ENCODE peak calls at places on chromosomes 12 and 14, in ten cellular contexts. One of them, this sample, is unnamed.

GRCh38 chr14:24058951-24059475 is 7.2 kb downstream of the CARMIL3 start:
- DNase-seq in HFFc6: no peak
- DNase-seq in AG09309: no peak
- DNase-seq in MCF 10A: no peak
- DNase-seq in CD4-positive, alpha-beta T cell: no peak
- DNase-seq in GM12865: no peak
- DNase-seq in choroid plexus epithelial cell: no peak
- DNase-seq in endothelial cell: no peak
- DNase-seq in IMR-90: no peak
- DNase-seq in cardiac muscle cell: peak; percentile 10
- DNase-seq in this sample: peak; percentile 30

GRCh38 chr12:64687816-64688599 is 71.2 kb downstream of the GNS start:
- DNase-seq in HFFc6: no peak
- DNase-seq in AG09309: no peak
- DNase-seq in MCF 10A: no peak
- DNase-seq in CD4-positive, alpha-beta T cell: no peak
- DNase-seq in GM12865: no peak
- DNase-seq in choroid plexus epithelial cell: peak; percentile 66
- DNase-seq in endothelial cell: no peak
- DNase-seq in IMR-90: peak; percentile 58
- DNase-seq in cardiac muscle cell: no peak
- DNase-seq in this sample: no peak

GRCh38 chr12:78622529-78623221 is 241.9 kb upstream of the SYT1 start:
- DNase-seq in HFFc6: no peak
- DNase-seq in AG09309: no peak
- DNase-seq in MCF 10A: no peak
- DNase-seq in CD4-positive, alpha-beta T cell: no peak
- DNase-seq in GM12865: no peak
- DNase-seq in choroid plexus epithelial cell: no peak
- DNase-seq in endothelial cell: no peak
- DNase-seq in IMR-90: no peak
- DNase-seq in cardiac muscle cell: no peak
- DNase-seq in this sample: no peak

GRCh38 chr12:90497923-90498545 is 456.9 kb downstream of the CCER1 start:
- DNase-seq in HFFc6: no peak
- DNase-seq in AG09309: no peak
- DNase-seq in MCF 10A: no peak
- DNase-seq in CD4-positive, alpha-beta T cell: no peak
- DNase-seq in GM12865: no peak
- DNase-seq in choroid plexus epithelial cell: no peak
- DNase-seq in endothelial cell: no peak
- DNase-seq in IMR-90: no peak
- DNase-seq in cardiac muscle cell: no peak
- DNase-seq in this sample: no peak

GRCh38 chr14:75418779-75419768 is 8.7 kb upstream of the JDP2 start:
- DNase-seq in HFFc6: no peak
- DNase-seq in AG09309: no peak
- DNase-seq in MCF 10A: peak; percentile 46
- DNase-seq in CD4-positive, alpha-beta T cell: no peak
- DNase-seq in GM12865: peak; percentile 62
- DNase-seq in choroid plexus epithelial cell: peak; percentile 65
- DNase-seq in endothelial cell: peak; percentile 37
- DNase-seq in IMR-90: no peak
- DNase-seq in cardiac muscle cell: peak; percentile 71
- DNase-seq in this sample: no peak

GRCh38 chr12:23921099-23921846 is 28.2 kb downstream of the SOX5 start:
- DNase-seq in HFFc6: no peak
- DNase-seq in AG09309: no peak
- DNase-seq in MCF 10A: no peak
- DNase-seq in CD4-positive, alpha-beta T cell: no peak
- DNase-seq in GM12865: peak; percentile 32
- DNase-seq in choroid plexus epithelial cell: peak; percentile 9
- DNase-seq in endothelial cell: no peak
- DNase-seq in IMR-90: peak; percentile 5
- DNase-seq in cardiac muscle cell: no peak
- DNase-seq in this sample: no peak

GRCh38 chr12:17134315-17134714 is 528.4 kb upstream of the LMO3 start:
- DNase-seq in HFFc6: no peak
- DNase-seq in AG09309: no peak
- DNase-seq in MCF 10A: no peak
- DNase-seq in CD4-positive, alpha-beta T cell: no peak
- DNase-seq in GM12865: no peak
- DNase-seq in choroid plexus epithelial cell: no peak
- DNase-seq in endothelial cell: no peak
- DNase-seq in IMR-90: no peak
- DNase-seq in cardiac muscle cell: no peak
- DNase-seq in this sample: no peak

GRCh38 chr14:92373336-92373735 is 50.4 kb downstream of the SLC24A4 start:
- DNase-seq in HFFc6: no peak
- DNase-seq in AG09309: no peak
- DNase-seq in MCF 10A: no peak
- DNase-seq in CD4-positive, alpha-beta T cell: no peak
- DNase-seq in GM12865: no peak
- DNase-seq in choroid plexus epithelial cell: peak; percentile 15
- DNase-seq in endothelial cell: no peak
- DNase-seq in IMR-90: no peak
- DNase-seq in cardiac muscle cell: no peak
- DNase-seq in this sample: no peak

GRCh38 chr12:54680374-54680773 is 32.2 kb upstream of the DCD start:
- DNase-seq in HFFc6: peak; percentile 28
- DNase-seq in AG09309: no peak
- DNase-seq in MCF 10A: peak; percentile 51
- DNase-seq in CD4-positive, alpha-beta T cell: no peak
- DNase-seq in GM12865: peak; percentile 51
- DNase-seq in choroid plexus epithelial cell: peak; percentile 37
- DNase-seq in endothelial cell: peak; percentile 58
- DNase-seq in IMR-90: peak; percentile 10
- DNase-seq in cardiac muscle cell: no peak
- DNase-seq in this sample: no peak

GRCh38 chr12:2796187-2796663 is 1.5 kb downstream of the FKBP4 start:
- DNase-seq in HFFc6: no peak
- DNase-seq in AG09309: no peak
- DNase-seq in MCF 10A: peak; percentile 34
- DNase-seq in CD4-positive, alpha-beta T cell: no peak
- DNase-seq in GM12865: no peak
- DNase-seq in choroid plexus epithelial cell: no peak
- DNase-seq in endothelial cell: peak; percentile 8
- DNase-seq in IMR-90: no peak
- DNase-seq in cardiac muscle cell: no peak
- DNase-seq in this sample: no peak
- TF ChIP-seq CTCF in HFFc6: peak; percentile 32
- TF ChIP-seq CTCF in AG09309: no peak
- TF ChIP-seq CTCF in MCF 10A: peak; percentile 11
- TF ChIP-seq CTCF in CD4-positive, alpha-beta T cell: no peak
- TF ChIP-seq CTCF in GM12865: no peak
- TF ChIP-seq CTCF in choroid plexus epithelial cell: peak; percentile 33
- TF ChIP-seq CTCF in endothelial cell: no peak
- TF ChIP-seq CTCF in IMR-90: no peak
- TF ChIP-seq CTCF in cardiac muscle cell: no peak
- TF ChIP-seq CTCF in this sample: no peak

GRCh38 chr14:88234442-88234841 is 88.6 kb downstream of the KCNK10 start:
- DNase-seq in HFFc6: no peak
- DNase-seq in AG09309: no peak
- DNase-seq in MCF 10A: no peak
- DNase-seq in CD4-positive, alpha-beta T cell: no peak
- DNase-seq in GM12865: no peak
- DNase-seq in choroid plexus epithelial cell: no peak
- DNase-seq in endothelial cell: no peak
- DNase-seq in IMR-90: no peak
- DNase-seq in cardiac muscle cell: no peak
- DNase-seq in this sample: no peak

GRCh38 chr14:88232783-88233182 is 90.3 kb downstream of the KCNK10 start:
- DNase-seq in HFFc6: no peak
- DNase-seq in AG09309: no peak
- DNase-seq in MCF 10A: no peak
- DNase-seq in CD4-positive, alpha-beta T cell: no peak
- DNase-seq in GM12865: no peak
- DNase-seq in choroid plexus epithelial cell: no peak
- DNase-seq in endothelial cell: no peak
- DNase-seq in IMR-90: no peak
- DNase-seq in cardiac muscle cell: peak; percentile 8
- DNase-seq in this sample: no peak

GRCh38 chr14:88231626-88232025 is 91.4 kb downstream of the KCNK10 start:
- DNase-seq in HFFc6: no peak
- DNase-seq in AG09309: no peak
- DNase-seq in MCF 10A: no peak
- DNase-seq in CD4-positive, alpha-beta T cell: no peak
- DNase-seq in GM12865: no peak
- DNase-seq in choroid plexus epithelial cell: no peak
- DNase-seq in endothelial cell: no peak
- DNase-seq in IMR-90: no peak
- DNase-seq in cardiac muscle cell: no peak
- DNase-seq in this sample: no peak

GRCh38 chr14:88229428-88229827 is 93.6 kb downstream of the KCNK10 start:
- DNase-seq in HFFc6: no peak
- DNase-seq in AG09309: no peak
- DNase-seq in MCF 10A: no peak
- DNase-seq in CD4-positive, alpha-beta T cell: no peak
- DNase-seq in GM12865: no peak
- DNase-seq in choroid plexus epithelial cell: no peak
- DNase-seq in endothelial cell: no peak
- DNase-seq in IMR-90: no peak
- DNase-seq in cardiac muscle cell: no peak
- DNase-seq in this sample: no peak

GRCh38 chr14:88233915-88234314 is 89.2 kb downstream of the KCNK10 start:
- DNase-seq in HFFc6: no peak
- DNase-seq in AG09309: no peak
- DNase-seq in MCF 10A: peak; percentile 52
- DNase-seq in CD4-positive, alpha-beta T cell: no peak
- DNase-seq in GM12865: peak; percentile 41
- DNase-seq in choroid plexus epithelial cell: peak; percentile 0
- DNase-seq in endothelial cell: peak; percentile 11
- DNase-seq in IMR-90: no peak
- DNase-seq in cardiac muscle cell: peak; percentile 43
- DNase-seq in this sample: no peak
- TF ChIP-seq CTCF in HFFc6: peak; percentile 30
- TF ChIP-seq CTCF in AG09309: no peak
- TF ChIP-seq CTCF in MCF 10A: peak; percentile 29
- TF ChIP-seq CTCF in CD4-positive, alpha-beta T cell: no peak
- TF ChIP-seq CTCF in GM12865: peak; percentile 49
- TF ChIP-seq CTCF in choroid plexus epithelial cell: no peak
- TF ChIP-seq CTCF in endothelial cell: no peak
- TF ChIP-seq CTCF in IMR-90: peak; percentile 24
- TF ChIP-seq CTCF in cardiac muscle cell: peak; percentile 37
- TF ChIP-seq CTCF in this sample: no peak

DNA sequence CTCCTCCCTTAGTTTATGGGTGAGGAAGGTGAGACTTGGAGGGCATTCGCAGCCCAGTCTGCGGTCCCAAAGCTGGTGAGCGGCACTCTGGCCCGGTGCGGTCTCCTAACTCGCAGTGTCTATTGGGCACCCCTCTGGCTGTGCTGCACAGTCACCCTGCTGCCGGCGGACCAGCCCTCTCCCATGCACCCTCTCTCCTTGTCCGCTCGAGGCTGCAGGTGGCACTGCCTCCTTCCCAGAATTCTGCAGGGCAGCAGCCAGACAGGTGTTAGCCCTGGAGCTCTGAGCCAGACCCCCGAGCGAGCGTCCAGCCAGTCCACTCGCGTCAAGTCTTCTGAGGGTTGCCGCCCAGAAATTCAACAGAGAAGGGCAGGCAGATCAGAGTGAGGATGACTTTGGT is 56.8 kb upstream of the DYNC1H1 start:
- DNase-seq in HFFc6: no peak
- DNase-seq in AG09309: no peak
- DNase-seq in MCF 10A: no peak
- DNase-seq in CD4-positive, alpha-beta T cell: no peak
- DNase-seq in GM12865: no peak
- DNase-seq in choroid plexus epithelial cell: no peak
- DNase-seq in endothelial cell: no peak
- DNase-seq in IMR-90: no peak
- DNase-seq in cardiac muscle cell: no peak
- DNase-seq in this sample: no peak
- TF ChIP-seq CTCF in HFFc6: no peak
- TF ChIP-seq CTCF in AG09309: no peak
- TF ChIP-seq CTCF in MCF 10A: no peak
- TF ChIP-seq CTCF in CD4-positive, alpha-beta T cell: no peak
- TF ChIP-seq CTCF in GM12865: no peak
- TF ChIP-seq CTCF in choroid plexus epithelial cell: no peak
- TF ChIP-seq CTCF in endothelial cell: no peak
- TF ChIP-seq CTCF in IMR-90: no peak
- TF ChIP-seq CTCF in cardiac muscle cell: no peak
- TF ChIP-seq CTCF in this sample: no peak

GRCh38 chr14:64841772-64842490 is 37.8 kb downstream of the SPTB start:
- DNase-seq in HFFc6: peak; percentile 10
- DNase-seq in AG09309: no peak
- DNase-seq in MCF 10A: no peak
- DNase-seq in CD4-positive, alpha-beta T cell: no peak
- DNase-seq in GM12865: no peak
- DNase-seq in choroid plexus epithelial cell: no peak
- DNase-seq in endothelial cell: no peak
- DNase-seq in IMR-90: no peak
- DNase-seq in cardiac muscle cell: peak; percentile 50
- DNase-seq in this sample: no peak

GRCh38 chr14:64838656-64839055 is 41.1 kb downstream of the SPTB start:
- DNase-seq in HFFc6: no peak
- DNase-seq in AG09309: no peak
- DNase-seq in MCF 10A: peak; percentile 47
- DNase-seq in CD4-positive, alpha-beta T cell: no peak
- DNase-seq in GM12865: no peak
- DNase-seq in choroid plexus epithelial cell: no peak
- DNase-seq in endothelial cell: no peak
- DNase-seq in IMR-90: no peak
- DNase-seq in cardiac muscle cell: no peak
- DNase-seq in this sample: no peak

GRCh38 chr14:64844272-64844671 is 35.4 kb downstream of the SPTB start:
- DNase-seq in HFFc6: no peak
- DNase-seq in AG09309: no peak
- DNase-seq in MCF 10A: no peak
- DNase-seq in CD4-positive, alpha-beta T cell: no peak
- DNase-seq in GM12865: peak; percentile 44
- DNase-seq in choroid plexus epithelial cell: no peak
- DNase-seq in endothelial cell: no peak
- DNase-seq in IMR-90: no peak
- DNase-seq in cardiac muscle cell: no peak
- DNase-seq in this sample: no peak

GRCh38 chr14:64844993-64845536 is 34.6 kb downstream of the SPTB start:
- DNase-seq in HFFc6: no peak
- DNase-seq in AG09309: no peak
- DNase-seq in MCF 10A: no peak
- DNase-seq in CD4-positive, alpha-beta T cell: no peak
- DNase-seq in GM12865: no peak
- DNase-seq in choroid plexus epithelial cell: no peak
- DNase-seq in endothelial cell: no peak
- DNase-seq in IMR-90: no peak
- DNase-seq in cardiac muscle cell: no peak
- DNase-seq in this sample: no peak

DNA sequence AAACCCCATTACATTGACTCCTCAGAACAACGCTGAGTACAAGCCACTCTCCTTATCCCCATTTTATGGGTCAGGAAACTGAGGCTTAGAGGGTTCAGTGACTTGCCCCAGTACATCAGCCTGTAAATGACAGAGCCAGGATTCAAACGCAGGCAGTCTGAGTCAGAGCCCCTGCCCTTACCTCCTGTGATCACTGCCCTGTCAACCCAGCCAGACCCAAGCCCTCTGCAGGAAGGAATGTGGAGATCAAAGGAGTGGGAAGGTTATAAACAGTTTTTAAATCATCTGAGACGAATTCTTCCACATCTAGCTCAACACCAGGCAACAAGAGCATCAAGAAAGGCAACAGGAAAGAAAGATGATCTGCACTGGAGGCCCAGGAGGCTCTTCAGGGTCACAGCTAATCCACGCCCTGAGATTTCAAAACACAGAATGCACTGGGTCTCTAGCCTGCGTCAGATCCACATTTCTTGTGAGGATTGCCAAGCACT is 38.5 kb downstream of the SPTB start:
- DNase-seq in HFFc6: peak; percentile 75
- DNase-seq in AG09309: no peak
- DNase-seq in MCF 10A: peak; percentile 65
- DNase-seq in CD4-positive, alpha-beta T cell: no peak
- DNase-seq in GM12865: no peak
- DNase-seq in choroid plexus epithelial cell: peak; percentile 85
- DNase-seq in endothelial cell: peak; percentile 18
- DNase-seq in IMR-90: peak; percentile 62
- DNase-seq in cardiac muscle cell: peak; percentile 45
- DNase-seq in this sample: no peak
- TF ChIP-seq CTCF in HFFc6: peak; percentile 79
- TF ChIP-seq CTCF in AG09309: peak; percentile 63
- TF ChIP-seq CTCF in MCF 10A: peak; percentile 50
- TF ChIP-seq CTCF in CD4-positive, alpha-beta T cell: no peak
- TF ChIP-seq CTCF in GM12865: no peak
- TF ChIP-seq CTCF in choroid plexus epithelial cell: peak; percentile 73
- TF ChIP-seq CTCF in endothelial cell: no peak
- TF ChIP-seq CTCF in IMR-90: peak; percentile 62
- TF ChIP-seq CTCF in cardiac muscle cell: peak; percentile 44
- TF ChIP-seq CTCF in this sample: no peak

This sample was measured in CD14-positive monocyte.